ENCODE peak calls at places on chromosomes 4 and X, in eight cellular contexts. Q, M, V, D, F, H, K and T are unnamed samples.
A peak's percentile ranks its signal among the peaks of the same experiment; 100 is the strongest.

GRCh38 chrX:15675490-15675921 is 10.9 kb upstream of the CLTRN start:
- DNase-seq in Q (peak; percentile 89), M (peak; percentile 91), V (peak; percentile 79), D (peak; percentile 65), F (peak; percentile 77), H (no peak), K (peak; percentile 53), T (peak; percentile 78)

GRCh38 chr4:67071641-67072040 is 473.7 kb downstream of the CENPC start:
- DNase-seq in Q (no peak), M (no peak), V (no peak), D (no peak), F (no peak), H (no peak), K (no peak), T (no peak)

GRCh38 chr4:4752576-4753401 is 106.7 kb upstream of the MSX1 start:
- DNase-seq in Q (no peak), M (no peak), V (no peak), D (no peak), F (no peak), H (no peak), K (no peak), T (no peak)

GRCh38 chr4:89420507-89420906 is 112.9 kb upstream of the GPRIN3 start:
- DNase-seq in Q (no peak), M (no peak), V (no peak), D (no peak), F (no peak), H (no peak), K (no peak), T (no peak)

GRCh38 chr4:20176881-20177280 is 74.8 kb upstream of the SLIT2 start:
- DNase-seq in Q (no peak), M (no peak), V (no peak), D (no peak), F (no peak), H (no peak), K (no peak), T (no peak)

GRCh38 chr4:48673537-48673936 is 106.5 kb downstream of the FRYL start:
- DNase-seq in Q (no peak), M (no peak), V (no peak), D (no peak), F (no peak), H (no peak), K (no peak), T (no peak)

GRCh38 chr4:94523617-94524016 is 71.9 kb downstream of the PDLIM5 start:
- DNase-seq in Q (no peak), M (no peak), V (no peak), D (no peak), F (peak; percentile 62), H (peak; percentile 38), K (no peak), T (no peak)

GRCh38 chrX:19440713-19441112 is 74.6 kb downstream of the MAP3K15 start:
- DNase-seq in Q (no peak), M (no peak), V (no peak), D (peak; percentile 13), F (peak; percentile 50), H (peak; percentile 50), K (no peak), T (no peak)

GRCh38 chr4:156956359-156956758 is 15.2 kb downstream of the PDGFC start:
- DNase-seq in Q (no peak), M (no peak), V (no peak), D (no peak), F (no peak), H (no peak), K (no peak), T (no peak)

GRCh38 chrX:109880629-109881028 is 122.3 kb upstream of the TMEM164 start:
- DNase-seq in Q (no peak), M (no peak), V (no peak), D (no peak), F (no peak), H (no peak), K (no peak), T (no peak)

GRCh38 chr4:54586343-54586953 is 71.3 kb upstream of the KIT start:
- DNase-seq in Q (no peak), M (peak; percentile 33), V (no peak), D (peak; percentile 38), F (peak; percentile 47), H (peak; percentile 28), K (no peak), T (no peak)

GRCh38 chr4:91984466-91984865 is 319.3 kb upstream of the GRID2 start:
- DNase-seq in Q (no peak), M (no peak), V (no peak), D (no peak), F (no peak), H (no peak), K (no peak), T (no peak)

GRCh38 chr4:26813698-26814097 is 46.9 kb upstream of the STIM2 start:
- DNase-seq in Q (no peak), M (no peak), V (no peak), D (no peak), F (no peak), H (no peak), K (no peak), T (no peak)

GRCh38 chr4:15653864-15654391 is 1.2 kb downstream of the FBXL5 start:
- DNase-seq in Q (peak; percentile 23), M (no peak), V (no peak), D (no peak), F (no peak), H (peak; percentile 77), K (no peak), T (no peak)

GRCh38 chr4:385934-386707 is 48.5 kb downstream of the ZNF141 start:
- DNase-seq in Q (no peak), M (no peak), V (no peak), D (no peak), F (no peak), H (no peak), K (no peak), T (no peak)

DNA sequence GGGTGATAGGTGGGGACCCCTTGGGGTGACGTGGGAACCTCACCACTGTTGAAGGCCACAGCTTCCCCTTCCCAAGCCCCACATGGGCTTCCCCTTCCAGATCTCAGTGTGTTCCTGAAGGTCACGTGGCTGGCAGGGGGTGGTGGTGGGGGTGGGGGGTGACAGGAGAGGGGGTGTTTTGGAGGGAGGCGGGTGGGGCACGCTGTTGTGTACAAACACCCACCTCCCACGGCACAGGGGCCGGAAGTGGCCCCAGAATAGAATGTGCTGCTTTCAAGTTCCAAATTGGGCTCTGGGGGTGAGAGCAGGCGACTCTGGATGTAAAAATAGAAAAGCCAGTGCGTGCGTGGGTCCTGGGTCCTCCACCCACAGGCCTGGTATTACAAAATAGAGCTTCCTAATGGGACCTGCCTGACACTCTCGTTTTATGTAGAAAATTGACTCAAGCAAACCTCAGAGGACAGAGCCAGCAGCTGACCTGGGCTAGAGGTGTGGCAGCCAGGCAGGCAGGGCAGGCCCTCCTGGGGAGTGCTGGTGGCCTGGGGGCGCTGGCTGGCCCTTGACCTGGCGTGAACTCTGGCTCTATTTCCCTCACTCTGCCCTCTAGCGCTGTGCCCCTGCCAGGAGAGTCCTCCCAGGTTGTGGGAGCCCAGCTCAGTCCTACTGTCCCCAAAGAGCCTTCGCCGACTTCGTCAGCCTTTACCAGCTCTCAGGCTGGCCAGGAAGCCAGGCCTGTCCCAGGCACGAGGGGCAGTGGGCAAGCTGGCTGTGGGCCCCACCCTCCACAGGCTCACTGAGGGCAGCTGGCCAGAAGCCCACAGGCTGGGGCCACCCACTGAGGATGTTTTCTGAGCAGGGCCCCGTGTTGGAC is 5.4 kb upstream of the SH3BP2 start:
- DNase-seq in Q (peak; percentile 20), M (peak; percentile 70), V (peak; percentile 52), D (no peak), F (no peak), H (no peak), K (no peak), T (no peak)
- TF ChIP-seq CTCF in Q (no peak), M (no peak), V (peak; percentile 16), D (no peak), F (no peak), H (no peak), K (no peak), T (no peak)

DNA sequence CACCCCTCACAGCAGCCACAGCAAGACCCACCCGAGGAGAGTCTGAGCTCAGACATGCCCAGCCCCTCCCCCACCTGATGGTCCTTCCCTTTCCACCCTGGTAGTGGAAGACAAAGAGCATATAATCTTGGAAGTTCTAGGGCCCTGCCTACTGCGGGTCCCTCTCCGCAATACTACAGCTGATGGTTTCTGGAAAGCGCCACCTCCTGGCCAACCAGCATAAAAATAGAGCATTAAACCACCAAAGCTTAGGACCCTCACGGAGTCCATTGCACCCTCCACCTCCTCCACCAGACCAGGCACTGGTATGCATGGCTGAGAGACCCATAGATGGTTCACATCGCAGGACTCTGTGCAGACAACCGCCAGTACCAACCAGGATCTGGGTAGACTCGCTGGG is 78.2 kb downstream of the SH3BGRL start:
- DNase-seq in Q (no peak), M (no peak), V (peak; percentile 48), D (no peak), F (no peak), H (peak; percentile 2), K (no peak), T (no peak)
- TF ChIP-seq CTCF in Q (no peak), M (no peak), V (peak; percentile 51), D (peak; percentile 12), F (no peak), H (no peak), K (no peak), T (peak; percentile 29)

DNA sequence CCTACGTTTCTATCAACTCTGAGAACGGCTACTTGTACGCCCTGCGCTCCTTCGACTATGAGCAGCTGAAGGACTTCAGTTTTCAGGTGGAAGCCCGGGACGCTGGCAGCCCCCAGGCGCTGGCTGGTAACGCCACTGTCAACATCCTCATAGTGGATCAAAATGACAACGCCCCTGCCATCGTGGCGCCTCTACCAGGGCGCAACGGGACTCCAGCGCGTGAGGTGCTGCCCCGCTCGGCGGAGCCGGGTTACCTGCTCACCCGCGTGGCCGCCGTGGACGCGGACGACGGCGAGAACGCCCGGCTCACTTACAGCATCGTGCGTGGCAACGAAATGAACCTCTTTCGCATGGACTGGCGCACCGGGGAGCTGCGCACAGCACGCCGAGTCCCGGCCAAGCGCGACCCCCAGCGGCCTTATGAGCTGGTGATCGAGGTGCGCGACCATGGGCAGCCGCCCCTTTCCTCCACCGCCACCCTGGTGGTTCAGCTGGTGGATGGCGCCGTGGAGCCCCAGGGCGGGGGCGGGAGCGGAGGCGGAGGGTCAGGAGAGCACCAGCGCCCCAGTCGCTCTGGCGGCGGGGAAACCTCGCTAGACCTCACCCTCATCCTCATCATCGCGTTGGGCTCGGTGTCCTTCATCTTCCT is 2.7 kb downstream of the PCDH10 start:
- DNase-seq in Q (no peak), M (no peak), V (peak; percentile 73), D (no peak), F (no peak), H (peak; percentile 12), K (no peak), T (peak; percentile 71)
- TF ChIP-seq CTCF in Q (no peak), M (no peak), V (peak; percentile 61), D (no peak), F (no peak), H (peak; percentile 22), K (peak; percentile 35), T (peak; percentile 72)

DNA sequence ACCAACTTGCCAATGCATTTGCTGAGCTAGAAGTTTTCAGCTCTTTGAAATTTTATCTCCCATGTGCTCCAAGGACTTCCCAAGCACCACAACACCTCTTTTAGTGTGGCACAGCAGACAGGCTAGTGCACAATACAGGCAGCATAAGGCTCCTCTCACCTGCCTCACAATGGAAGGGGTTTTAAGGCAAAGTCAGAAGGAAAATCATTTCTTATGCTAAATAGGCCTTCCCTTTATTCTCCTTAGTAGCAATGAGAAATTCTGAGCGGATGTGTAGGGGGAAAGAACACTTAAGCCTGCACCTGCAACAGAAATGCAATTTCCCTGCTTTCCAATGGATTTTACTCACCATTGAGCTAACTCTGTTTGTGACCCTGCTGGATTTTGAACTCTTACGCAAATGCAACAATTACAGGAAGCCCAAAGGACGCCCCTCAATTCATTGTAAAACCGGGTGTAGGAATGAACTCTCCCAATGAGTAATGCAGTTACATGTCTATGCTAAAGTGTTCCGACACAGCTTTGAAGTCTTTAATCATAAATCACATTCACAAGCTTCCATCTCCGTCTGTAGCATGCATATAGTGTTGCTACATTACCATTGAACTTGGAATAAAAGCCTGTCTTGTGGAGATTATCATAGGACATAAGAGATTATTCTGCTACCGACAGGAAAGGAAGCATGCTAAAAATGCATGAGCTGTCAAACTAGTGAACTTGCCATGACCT is 1084.8 kb downstream of the RPA4 start:
- DNase-seq in Q (no peak), M (no peak), V (peak; percentile 45), D (peak; percentile 7), F (no peak), H (no peak), K (no peak), T (no peak)
- TF ChIP-seq CTCF in Q (no peak), M (no peak), V (no peak), D (no peak), F (no peak), H (no peak), K (no peak), T (no peak)